ENCODE peak calls at places on chromosomes 3 and 15, in nine cellular contexts. O is WTC11; F is T-helper 1 cell; I is stimulated activated naive B cell treated with anti-CD40 and anti-IgM and Interleukin-4, amounts not matched to agents 10 μg/mL and 1 μg/mL and 100 μg/mL, for 72 hours; C is fibroblast of pulmonary artery; P is tibial nerve; U is HFFc6; V is effector CD4-positive, alpha-beta T cell; B is GOT3. A is an unnamed sample.
A peak's percentile ranks its signal among the peaks of the same experiment; 100 is the strongest.

GRCh38 chr15:43958894-43959330 is 132.1 kb downstream of the WDR76 start:
- DNase-seq in I (no peak), O (no peak), F (no peak), C (peak; percentile 52), B (no peak), V (no peak), U (peak; percentile 67), P (no peak), A (peak; percentile 22)

GRCh38 chr15:42716626-42717025 is 20.3 kb downstream of the CDAN1 start:
- DNase-seq in F (no peak), P (no peak), B (no peak), V (no peak), I (no peak), O (no peak), C (no peak), U (no peak), A (peak; percentile 30)

GRCh38 chr3:125045965-125046364 is 9.8 kb downstream of the HEG1 start:
- DNase-seq in F (no peak), I (no peak), V (no peak), B (no peak), U (peak; percentile 83), O (no peak), P (no peak), C (peak; percentile 69), A (peak; percentile 73)

GRCh38 chr3:141876891-141877561 is 583 bp downstream of the ATP1B3 start:
- DNase-seq in F (peak; percentile 34), P (no peak), I (peak; percentile 44), O (peak; percentile 44), B (no peak), U (peak; percentile 17), C (no peak), V (peak; percentile 28), A (no peak)

GRCh38 chr15:58334803-58335202 is 97.0 kb upstream of the LIPC start:
- DNase-seq in P (no peak), O (no peak), F (no peak), C (no peak), I (no peak), V (no peak), U (no peak), B (no peak), A (no peak)

GRCh38 chr3:188683032-188683491 is 488.7 kb upstream of the TPRG1 start:
- DNase-seq in U (peak; percentile 95), C (peak; percentile 91), P (no peak), I (peak; percentile 35), B (no peak), F (no peak), V (no peak), O (no peak), A (peak; percentile 92)

GRCh38 chr3:169846458-169847193 is 23.1 kb downstream of the LRRC31 start:
- DNase-seq in P (no peak), U (peak; percentile 82), V (no peak), F (no peak), B (peak; percentile 13), O (no peak), C (peak; percentile 48), I (peak; percentile 31), A (peak; percentile 83)

GRCh38 chr3:129291487-129291886 is 12.8 kb downstream of the HMCES start:
- DNase-seq in I (no peak), B (no peak), V (no peak), U (no peak), F (no peak), C (peak; percentile 30), O (no peak), P (no peak), A (no peak)

GRCh38 chr3:60756636-60757035 is 494.6 kb downstream of the FHIT start:
- DNase-seq in F (no peak), B (no peak), U (peak; percentile 30), C (no peak), V (no peak), P (no peak), O (no peak), I (no peak), A (no peak)

GRCh38 chr3:24579008-24579407 is 84.4 kb upstream of the THRB start:
- DNase-seq in V (no peak), F (no peak), U (no peak), I (no peak), B (no peak), C (no peak), P (no peak), O (no peak), A (no peak)

GRCh38 chr15:70535071-70535954 is 228.0 kb downstream of the UACA start:
- DNase-seq in P (no peak), B (no peak), U (no peak), I (no peak), O (no peak), V (peak; percentile 44), F (peak; percentile 57), C (no peak), A (no peak)

GRCh38 chr3:72334681-72335457 is 513.4 kb downstream of the SHQ1 start:
- DNase-seq in P (no peak), C (no peak), O (no peak), I (no peak), V (no peak), U (no peak), B (no peak), F (no peak), A (no peak)

GRCh38 chr15:62932436-62932835 is 110.1 kb upstream of the TPM1 start:
- DNase-seq in U (peak; percentile 77), V (no peak), P (no peak), O (no peak), F (no peak), B (no peak), I (no peak), C (peak; percentile 85), A (peak; percentile 63)

GRCh38 chr15:100083572-100083971 is 258.2 kb downstream of the ADAMTS17 start:
- DNase-seq in I (no peak), U (no peak), B (no peak), F (no peak), P (no peak), O (no peak), C (no peak), V (no peak), A (no peak)

GRCh38 chr15:70083423-70083822 is 14.3 kb downstream of the TLE3 start:
- DNase-seq in B (no peak), V (no peak), U (no peak), F (no peak), P (no peak), C (no peak), O (peak; percentile 64), I (no peak), A (no peak)

GRCh38 chr3:179853176-179853575 is 183.6 kb downstream of the PEX5L start:
- DNase-seq in C (peak; percentile 33), P (no peak), B (no peak), I (peak; percentile 2), V (no peak), F (no peak), O (no peak), U (peak; percentile 75), A (peak; percentile 41)

GRCh38 chr15:60362318-60363023 is 35.3 kb downstream of the ANXA2 start:
- DNase-seq in P (no peak), V (no peak), C (peak; percentile 61), I (no peak), B (no peak), U (peak; percentile 89), O (no peak), F (no peak), A (peak; percentile 80)

GRCh38 chr3:158368271-158368670 is 202.7 kb upstream of the MLF1 start:
- DNase-seq in I (no peak), P (no peak), B (no peak), O (no peak), U (no peak), V (no peak), F (no peak), C (no peak), A (no peak)

GRCh38 chr15:52440414-52440813 is 88.3 kb downstream of the MYO5A start:
- DNase-seq in F (no peak), O (no peak), C (no peak), I (no peak), V (no peak), P (no peak), U (no peak), B (no peak), A (peak; percentile 21)

GRCh38 chr3:162390891-162391290 is 894.3 kb downstream of the OTOL1 start:
- DNase-seq in O (no peak), U (peak; percentile 85), F (no peak), B (no peak), C (peak; percentile 63), P (no peak), I (no peak), V (no peak), A (peak; percentile 74)

GRCh38 chr3:179558742-179559364 is 3.9 kb upstream of the ACTL6A start:
- DNase-seq in F (peak; percentile 25), U (peak; percentile 69), O (peak; percentile 73), V (peak; percentile 26), P (peak; percentile 31), C (peak; percentile 91), I (peak; percentile 36), B (no peak), A (peak; percentile 80)

GRCh38 chr15:70559223-70559823 is 204.0 kb downstream of the UACA start:
- DNase-seq in F (peak; percentile 57), C (peak; percentile 53), P (no peak), U (peak; percentile 39), O (no peak), I (no peak), V (peak; percentile 41), B (no peak), A (peak; percentile 21)

GRCh38 chr3:192848371-192849233 is 69.1 kb downstream of the MB21D2 start:
- DNase-seq in B (no peak), I (no peak), P (no peak), V (no peak), O (no peak), U (no peak), C (no peak), F (no peak), A (peak; percentile 42)

GRCh38 chr15:79598639-79599038 is 166.5 kb downstream of the MINAR1 start:
- DNase-seq in P (no peak), C (no peak), V (no peak), I (no peak), F (no peak), O (no peak), U (no peak), B (no peak), A (no peak)

A was measured in brain microvascular endothelial cell.